ENCODE peak calls at places on chromosomes 6 and 20, in nine cellular contexts. Y, U, I, O, G, V, B, A and N are unnamed samples.

GRCh38 chr6:17859846-17860245 is 127.6 kb downstream of the KIF13A start:
- DNase-seq in B (no peak), Y (no peak), I (no peak), O (no peak), A (no peak), V (no peak), G (no peak), U (no peak), N (no peak)

GRCh38 chr6:43389713-43390265 is 20.3 kb upstream of the ZNF318 start:
- DNase-seq in U (no peak), V (no peak), B (no peak), O (no peak), A (no peak), Y (no peak), G (no peak), I (no peak), N (no peak)

GRCh38 chr6:163570579-163571231 is 156.2 kb downstream of the QKI start:
- DNase-seq in V (no peak), A (no peak), U (no peak), O (no peak), G (no peak), Y (no peak), B (no peak), I (peak), N (no peak)

GRCh38 chr6:162999575-163000285 is 272.0 kb downstream of the PACRG start:
- DNase-seq in I (peak), Y (no peak), B (no peak), O (no peak), A (no peak), V (no peak), U (peak), G (no peak), N (no peak)

GRCh38 chr6:73121421-73121993 is 103.8 kb downstream of the KHDC1L start:
- DNase-seq in U (no peak), I (peak), A (no peak), B (no peak), V (no peak), O (no peak), G (no peak), Y (no peak), N (no peak)

GRCh38 chr20:38617011-38617829 is 15.6 kb downstream of the ARHGAP40 start:
- DNase-seq in G (no peak), I (peak), Y (no peak), U (peak), B (peak), V (no peak), O (peak), A (no peak), N (no peak)

GRCh38 chr6:39932386-39932785 is 1.9 kb downstream of the MOCS1 start:
- DNase-seq in I (no peak), Y (no peak), U (no peak), A (no peak), V (no peak), G (no peak), B (no peak), O (no peak), N (no peak)

GRCh38 chr6:138953451-138953850 is 34.6 kb downstream of the REPS1 start:
- DNase-seq in B (no peak), Y (no peak), A (no peak), O (no peak), U (no peak), G (no peak), I (peak), V (no peak), N (no peak)

GRCh38 chr6:78599526-78599925 is 267.8 kb upstream of the IRAK1BP1 start:
- DNase-seq in A (no peak), V (no peak), Y (no peak), I (peak), U (no peak), B (no peak), G (no peak), O (no peak), N (no peak)

GRCh38 chr6:118283759-118284158 is 264.3 kb upstream of the PLN start:
- DNase-seq in I (peak), V (peak), G (no peak), Y (peak), U (peak), A (peak), B (peak), O (peak), N (peak)
- TF ChIP-seq POLR2A in I (no peak), V (no peak), G (no peak), Y (no peak), U (no peak), A (no peak), B (no peak), O (no peak), N (no peak)

GRCh38 chr20:49915380-49916145 is at the start of gene SPATA2:
- DNase-seq in I (peak), V (peak), G (peak), O (peak), A (peak), U (peak), Y (peak), B (peak), N (peak)
- TF ChIP-seq POLR2A in I (peak), V (peak), G (peak), O (peak), A (peak), U (peak), Y (peak), B (peak), N (peak)

DNA sequence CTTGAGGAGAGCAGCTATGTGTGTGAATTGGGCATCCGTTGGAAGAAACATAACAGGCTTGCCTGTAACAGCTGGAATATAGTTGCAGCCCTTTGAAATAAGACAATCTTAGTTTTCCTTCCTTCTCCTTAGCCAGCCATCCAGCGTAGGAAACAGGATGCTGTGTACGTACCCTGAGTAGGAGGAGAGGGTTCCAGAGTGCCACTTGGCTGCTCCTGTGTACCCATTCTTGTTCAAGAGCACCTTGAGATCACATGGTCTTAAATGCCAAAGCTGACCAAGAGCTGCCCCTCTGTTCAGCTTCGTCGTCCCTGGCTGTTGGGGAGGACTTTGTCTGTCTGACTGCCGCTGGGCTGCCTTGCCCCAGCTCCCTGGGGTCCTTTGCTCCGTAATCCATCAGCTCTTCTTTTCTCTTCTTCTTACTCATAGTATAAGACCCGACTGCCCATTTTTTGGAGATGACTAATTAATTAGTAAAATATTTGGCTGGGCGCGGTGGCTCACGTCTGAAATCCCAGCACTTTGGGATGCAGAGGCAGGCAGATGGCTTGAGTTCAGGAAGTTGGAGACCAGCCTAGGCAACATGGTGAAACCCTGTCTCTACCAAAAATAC is 49.0 kb downstream of the RREB1 start:
- DNase-seq in Y (no peak), B (no peak), G (no peak), U (no peak), I (peak), V (no peak), A (no peak), O (no peak), N (no peak)
- TF ChIP-seq POLR2A in Y (no peak), B (no peak), G (peak), U (no peak), I (no peak), V (no peak), A (no peak), O (no peak), N (no peak)

GRCh38 chr6:33213166-33213988 is 5.1 kb downstream of the RING1 start:
- DNase-seq in V (no peak), A (no peak), Y (peak), O (no peak), U (no peak), B (no peak), I (no peak), G (no peak), N (no peak)
- TF ChIP-seq POLR2A in V (peak), A (no peak), Y (no peak), O (no peak), U (no peak), B (no peak), I (peak), G (peak), N (peak)

GRCh38 chr20:62951143-62951895 is 1.2 kb upstream of the SLC17A9 start:
- DNase-seq in Y (no peak), G (no peak), O (no peak), B (no peak), A (no peak), I (no peak), V (no peak), U (no peak), N (no peak)

GRCh38 chr20:62953167-62953838 is 794 bp downstream of the SLC17A9 start:
- DNase-seq in B (no peak), I (no peak), G (no peak), O (no peak), U (no peak), Y (peak), V (no peak), A (no peak), N (no peak)

GRCh38 chr20:62951896-62952372 is 575 bp upstream of the SLC17A9 start:
- DNase-seq in U (no peak), V (no peak), B (no peak), G (no peak), A (no peak), O (no peak), I (no peak), Y (no peak), N (no peak)

GRCh38 chr20:62953839-62954703 is 1.6 kb downstream of the SLC17A9 start:
- DNase-seq in Y (peak), U (no peak), B (peak), A (no peak), I (peak), G (peak), V (peak), O (no peak), N (peak)

DNA sequence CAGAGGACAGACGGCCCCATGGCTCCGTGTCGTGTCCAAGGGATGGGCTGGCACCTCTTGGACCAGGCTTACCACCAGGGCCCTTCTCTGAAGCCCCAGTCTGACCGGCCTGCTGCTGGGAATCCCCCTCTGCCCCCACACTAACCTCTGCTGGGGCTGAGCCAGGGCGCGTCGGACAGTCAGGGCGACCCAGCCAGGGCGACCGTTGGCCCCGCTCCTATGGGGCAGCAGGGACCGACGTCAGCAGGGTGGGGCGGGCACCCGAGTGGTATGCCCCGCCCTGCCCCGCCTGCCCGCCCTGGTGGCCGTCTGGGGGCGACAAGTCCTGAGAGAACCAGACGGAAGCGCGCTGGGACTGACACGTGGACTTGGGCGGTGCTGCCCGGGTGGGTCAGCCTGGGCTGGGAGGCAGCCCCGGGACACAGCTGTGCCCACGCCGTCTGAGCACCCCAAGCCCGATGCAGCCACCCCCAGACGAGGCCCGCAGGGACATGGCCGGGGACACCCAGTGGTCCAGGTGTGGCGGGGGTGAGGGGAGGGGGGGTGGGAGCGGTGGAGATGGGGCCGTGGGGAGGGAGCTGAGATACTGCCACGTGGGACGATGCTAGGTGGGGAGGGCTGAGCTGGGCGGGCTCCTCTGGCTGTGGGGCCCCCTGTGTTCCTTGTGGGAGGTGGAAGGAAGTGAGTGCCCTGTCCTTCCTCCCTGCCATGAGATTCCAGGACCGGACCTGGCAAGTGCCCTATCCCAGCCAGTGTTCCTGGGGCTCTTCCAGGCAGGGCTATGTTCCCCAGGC is at the start of gene SLC17A9:
- DNase-seq in A (peak), G (peak), I (peak), B (peak), U (no peak), V (peak), O (no peak), Y (peak), N (peak)
- TF ChIP-seq POLR2A in A (peak), G (peak), I (no peak), B (peak), U (no peak), V (peak), O (no peak), Y (no peak), N (peak)

DNA sequence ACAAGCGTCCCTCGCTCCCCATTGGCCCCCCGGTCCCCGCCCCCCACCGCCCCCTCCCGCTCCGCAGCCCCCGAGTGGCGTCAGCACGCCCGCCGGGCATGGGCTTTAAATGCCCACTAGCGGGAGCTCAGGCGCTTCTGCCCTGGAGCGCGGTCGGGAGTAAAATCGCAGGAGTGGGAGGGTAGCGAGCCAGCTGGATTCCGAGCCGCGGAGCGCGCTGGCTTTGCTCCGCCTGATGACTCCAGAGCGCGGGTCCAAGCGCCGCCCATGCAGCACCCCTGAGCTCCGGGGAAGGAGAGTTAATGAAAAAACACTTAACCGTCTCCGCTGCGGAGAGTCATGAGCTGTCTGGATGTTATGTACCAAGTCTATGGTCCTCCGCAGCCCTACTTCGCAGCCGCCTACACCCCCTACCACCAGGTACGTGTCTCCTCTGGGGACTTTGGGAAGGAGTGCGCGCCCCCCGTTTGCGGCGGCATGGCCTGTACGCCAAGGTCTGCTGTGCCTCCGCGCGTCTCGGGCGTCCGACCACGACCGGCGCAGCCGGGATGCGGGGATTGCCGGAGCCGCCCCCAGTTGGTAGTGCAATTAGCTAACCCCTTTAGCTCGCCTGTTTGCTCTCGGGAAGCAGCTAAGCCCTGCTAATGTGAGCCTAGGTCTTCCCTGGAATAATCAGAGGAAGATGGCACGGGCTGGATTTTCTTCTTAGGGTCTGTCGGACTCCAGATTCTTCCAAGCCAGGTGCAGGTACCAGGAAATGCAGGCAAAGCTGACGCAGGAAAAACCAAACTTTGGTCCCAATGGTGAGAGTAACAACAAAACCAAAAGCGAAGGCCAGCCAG is at the start of gene VGLL2:
- DNase-seq in U (no peak), I (peak), B (peak), G (no peak), Y (peak), A (no peak), O (no peak), V (peak), N (no peak)
- TF ChIP-seq POLR2A in U (no peak), I (no peak), B (no peak), G (no peak), Y (no peak), A (no peak), O (no peak), V (no peak), N (no peak)

GRCh38 chr20:58649288-58650180 is 1.5 kb upstream of the STX16 start:
- DNase-seq in I (no peak), G (no peak), A (no peak), U (no peak), B (no peak), V (peak), O (no peak), Y (peak), N (peak)

GRCh38 chr20:58651548-58651822 is 402 bp downstream of the STX16 start:
- DNase-seq in A (no peak), I (peak), V (no peak), Y (no peak), B (peak), U (no peak), G (no peak), O (no peak), N (no peak)

GRCh38 chr20:58651823-58652605 is 931 bp downstream of the STX16 start:
- DNase-seq in Y (peak), U (peak), B (peak), A (no peak), O (peak), G (peak), I (peak), V (peak), N (peak)

GRCh38 chr20:58650181-58650775 is 805 bp upstream of the STX16 start:
- DNase-seq in B (no peak), O (no peak), Y (peak), U (no peak), A (no peak), V (no peak), G (peak), I (no peak), N (peak)

GRCh38 chr20:58650776-58651547 is at the start of gene STX16:
- DNase-seq in I (peak), Y (peak), G (peak), V (peak), B (peak), O (peak), U (peak), A (peak), N (peak)
- TF ChIP-seq POLR2A in I (peak), Y (peak), G (peak), V (peak), B (peak), O (peak), U (peak), A (no peak), N (peak)

DNA sequence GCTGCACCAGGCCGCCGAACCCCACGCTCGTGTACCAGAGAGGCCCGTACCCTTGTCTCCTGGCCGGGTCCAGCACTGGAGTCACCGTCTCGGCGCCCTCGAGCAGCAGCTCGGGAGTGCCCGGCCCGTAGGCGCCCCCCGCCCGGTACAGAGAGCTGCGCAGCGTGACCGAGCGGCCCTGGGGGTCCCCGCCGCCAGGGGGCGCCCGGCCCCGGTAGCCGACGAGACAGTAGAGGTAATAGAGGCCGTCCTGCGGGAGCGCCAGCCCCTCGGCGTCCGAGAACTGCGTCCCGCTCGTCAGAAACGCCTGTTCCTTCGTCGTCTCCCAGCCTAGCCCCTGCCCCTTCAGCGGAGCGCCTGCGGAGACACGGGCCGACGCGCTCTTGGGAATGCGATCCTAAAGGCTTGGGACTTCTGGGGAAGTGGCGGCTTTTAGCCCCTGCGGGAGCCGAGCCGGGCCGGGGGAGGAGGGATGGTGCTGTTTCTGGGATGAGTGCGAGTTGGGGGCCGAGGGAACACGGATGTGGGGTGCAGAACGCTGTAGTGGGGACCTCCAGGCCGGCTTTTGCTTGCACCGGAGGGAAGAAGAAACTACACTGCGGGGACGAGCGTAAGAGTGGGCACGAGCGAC is 1.3 kb downstream of the LTB start:
- DNase-seq in V (peak), Y (peak), U (peak), A (peak), I (peak), O (peak), B (peak), G (peak), N (peak)
- TF ChIP-seq POLR2A in V (peak), Y (no peak), U (peak), A (no peak), I (no peak), O (peak), B (no peak), G (no peak), N (no peak)

GRCh38 chr20:44407402-44408184 is 52.1 kb downstream of the HNF4A start:
- DNase-seq in U (peak), G (no peak), O (peak), V (peak), Y (no peak), I (peak), A (peak), B (no peak), N (peak)
- TF ChIP-seq POLR2A in U (no peak), G (no peak), O (no peak), V (peak), Y (no peak), I (no peak), A (no peak), B (no peak), N (no peak)

GRCh38 chr20:50320910-50321796 is 130.5 kb downstream of the CEBPB start:
- DNase-seq in B (peak), O (peak), A (peak), G (no peak), V (peak), I (peak), Y (peak), U (peak), N (peak)
- TF ChIP-seq POLR2A in B (peak), O (peak), A (no peak), G (no peak), V (peak), I (peak), Y (peak), U (peak), N (no peak)